ENCODE peak calls at places on chromosomes 7 and 10, in eight cellular contexts. T is IMR-90, Q is left ventricle myocardium inferior, V is testis, D is ascending aorta, E is Peyer's patch, X is cardiac muscle cell, O is A549. J is an unnamed sample. For H3K4me1, the result is how much of the 10 kb centered on the place peaks cover.

GRCh38 chr7:48042216-48042615 is 6.9 kb downstream of the C7orf57 start:
- DNase-seq in O (no peak), T (peak), X (no peak), V (no peak), E (no peak), D (no peak), Q (no peak), J (peak)

GRCh38 chr7:676246-676971 is 50.1 kb upstream of the DNAAF5 start:
- DNase-seq in V (no peak), O (no peak), T (no peak), Q (no peak), X (no peak), D (no peak), E (no peak), J (no peak)

GRCh38 chr10:77879710-77880109 is 46.8 kb downstream of the DLG5 start:
- DNase-seq in X (no peak), T (no peak), V (no peak), E (no peak), Q (no peak), D (no peak), O (no peak), J (no peak)

GRCh38 chr10:59366310-59366709 is 4.0 kb upstream of the FAM13C start:
- DNase-seq in O (no peak), Q (peak), V (peak), X (no peak), E (no peak), D (no peak), T (no peak), J (no peak)

GRCh38 chr7:18792866-18793595 is 297.5 kb downstream of the HDAC9 start:
- DNase-seq in X (peak), D (no peak), Q (no peak), O (no peak), V (no peak), T (peak), E (no peak), J (no peak)

GRCh38 chr7:151250181-151251095 is 1.9 kb upstream of the SMARCD3 start:
- DNase-seq in V (no peak), D (no peak), T (no peak), X (no peak), O (no peak), E (no peak), Q (no peak), J (no peak)

GRCh38 chr10:14605231-14605925 is 169.3 kb downstream of the FAM107B start:
- DNase-seq in X (no peak), D (no peak), E (no peak), Q (no peak), T (peak), O (peak), V (no peak), J (peak)

GRCh38 chr7:99201027-99201426 is 6.9 kb downstream of the KPNA7 start:
- DNase-seq in O (peak), T (peak), Q (no peak), E (no peak), X (no peak), V (no peak), D (no peak), J (peak)

GRCh38 chr7:30136339-30136738 is 1.6 kb downstream of the MTURN start:
- DNase-seq in D (no peak), T (no peak), Q (no peak), E (no peak), V (no peak), X (no peak), O (no peak), J (peak)

GRCh38 chr7:105705427-105705826 is 124.1 kb upstream of the EFCAB10 start:
- DNase-seq in X (no peak), V (peak), D (no peak), Q (no peak), O (no peak), E (no peak), T (no peak), J (no peak)

GRCh38 chr7:102453319-102453718 is 11.3 kb downstream of the ALKBH4 start:
- DNase-seq in O (no peak), T (no peak), X (no peak), E (no peak), D (no peak), V (no peak), Q (no peak), J (no peak)

GRCh38 chr10:131753336-131753735 is 147.5 kb upstream of the PPP2R2D start:
- DNase-seq in D (no peak), V (no peak), Q (no peak), T (no peak), X (no peak), E (no peak), O (no peak), J (no peak)

GRCh38 chr7:114084381-114085312 is 165.8 kb upstream of the PPP1R3A start:
- DNase-seq in Q (peak), V (peak), T (no peak), E (peak), X (peak), D (no peak), O (no peak), J (no peak)

GRCh38 chr7:80411621-80412020 is 100.2 kb downstream of the GNAT3 start:
- DNase-seq in V (no peak), X (no peak), T (peak), D (no peak), Q (no peak), O (no peak), E (no peak), J (no peak)

GRCh38 chr10:18666810-18667209 is 7.6 kb downstream of the ARL5B start:
- DNase-seq in X (no peak), D (no peak), Q (no peak), E (no peak), O (peak), T (peak), V (no peak), J (peak)
- H3K4me1 ChIP-seq in X (under half), D (under half), Q (under half), E (under half), O (under half), T (under half), V (under half), J (under half)

DNA sequence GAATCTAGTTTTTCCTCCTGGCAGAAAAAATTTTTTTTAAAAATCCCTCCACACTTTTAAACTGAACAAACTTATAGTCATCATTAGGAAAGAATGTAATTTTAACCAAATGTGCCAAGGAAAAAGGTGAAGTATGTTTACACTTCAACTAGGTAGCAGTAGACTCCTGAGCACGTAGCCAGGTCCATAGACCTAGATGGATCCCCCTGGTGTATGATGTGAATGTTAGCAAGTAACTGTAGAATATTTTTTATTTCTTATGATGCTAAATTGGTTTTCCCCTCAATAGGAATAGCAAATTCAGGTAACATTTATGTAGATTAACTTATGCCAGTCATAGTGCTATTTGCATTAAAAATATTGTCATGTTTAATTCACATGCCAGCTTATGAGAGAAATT is 19.6 kb downstream of the CABCOCO1 start:
- DNase-seq in O (peak), D (no peak), V (no peak), Q (no peak), X (no peak), E (no peak), T (no peak), J (no peak)
- TF ChIP-seq CTCF in O (no peak), D (no peak), V (no peak), Q (no peak), X (no peak), E (no peak), T (peak), J (peak)

DNA sequence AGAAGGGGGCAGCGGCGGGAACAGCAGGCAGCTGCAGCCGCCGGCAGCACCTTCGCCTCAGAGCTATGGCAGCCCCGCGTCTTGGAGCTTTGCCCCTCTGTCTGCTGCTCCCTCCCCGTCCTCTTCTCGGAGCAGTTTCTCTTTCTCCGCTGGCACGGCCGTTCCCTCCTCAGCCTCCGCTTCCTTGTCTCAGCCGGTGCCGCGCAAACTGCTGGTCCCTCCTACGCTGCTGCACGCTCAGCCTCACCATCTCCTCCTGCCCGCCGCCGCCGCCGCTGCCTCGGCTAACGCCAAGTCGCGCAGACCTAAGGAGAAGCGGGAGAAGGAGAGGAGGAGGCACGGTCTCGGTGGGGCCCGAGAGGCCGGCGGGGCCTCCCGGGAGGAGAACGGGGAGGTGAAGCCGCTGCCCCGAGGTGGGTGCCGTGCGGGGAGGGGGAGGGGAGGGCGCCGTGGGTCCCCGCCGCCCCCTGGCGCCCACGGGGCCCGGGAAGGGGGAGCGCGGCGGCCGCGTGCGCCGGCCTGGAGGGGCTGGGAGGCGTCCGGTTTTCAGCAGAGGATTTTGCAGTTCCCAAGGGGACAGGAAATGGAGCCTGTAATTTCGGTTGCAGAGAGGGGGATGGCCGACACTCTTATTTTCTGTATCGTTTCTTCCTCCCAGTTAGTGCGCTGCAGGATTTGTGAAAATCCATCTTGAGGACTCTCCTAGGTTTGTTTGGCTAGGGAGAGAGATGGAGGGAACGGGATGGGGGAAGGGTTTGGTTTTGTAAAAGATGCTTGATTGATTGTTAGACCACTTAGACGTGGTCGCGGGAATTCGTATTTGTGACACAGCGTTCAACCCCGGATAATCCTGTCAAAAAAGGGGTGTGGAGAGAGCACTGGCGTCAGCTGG is 630 bp downstream of the RSBN1L start:
- DNase-seq in T (peak), E (peak), Q (peak), D (no peak), V (peak), O (peak), X (peak), J (no peak)
- H3K4me1 ChIP-seq in T (under half), E (under half), Q (half or more), D (under half), V (under half), O (under half), X (under half), J (under half)

GRCh38 chr10:12550994-12551393 is 201.6 kb downstream of the CAMK1D start:
- DNase-seq in X (no peak), E (no peak), Q (no peak), O (no peak), T (no peak), V (no peak), D (no peak), J (no peak)

GRCh38 chr10:12547301-12547771 is 198.0 kb downstream of the CAMK1D start:
- DNase-seq in X (no peak), T (no peak), O (no peak), V (no peak), Q (no peak), D (no peak), E (no peak), J (no peak)

GRCh38 chr10:12543589-12543988 is 194.2 kb downstream of the CAMK1D start:
- DNase-seq in Q (no peak), D (no peak), E (no peak), O (no peak), X (no peak), V (no peak), T (no peak), J (no peak)

DNA sequence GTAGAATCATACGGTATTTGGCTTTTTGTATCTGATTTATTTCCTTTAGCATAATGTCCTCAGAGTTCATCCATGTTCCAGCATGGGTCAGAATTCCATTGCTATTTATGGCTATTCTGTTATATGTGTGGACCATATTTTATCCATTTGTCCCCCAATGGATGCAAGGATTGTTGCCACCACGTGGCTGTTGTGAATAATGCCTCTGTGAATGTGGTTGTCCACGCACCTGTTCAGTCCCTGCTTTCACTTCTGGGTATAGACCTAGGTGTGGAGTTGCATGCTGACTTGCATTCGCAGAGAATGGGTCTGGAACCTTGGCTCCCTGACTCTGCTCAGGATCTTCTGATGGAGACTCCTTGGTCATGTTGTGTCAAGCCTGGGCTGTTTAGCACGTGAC is 199.9 kb downstream of the CAMK1D start:
- DNase-seq in X (no peak), D (no peak), E (no peak), O (peak), V (no peak), Q (no peak), T (no peak), J (no peak)
- TF ChIP-seq CTCF in X (no peak), D (no peak), E (peak), O (peak), V (no peak), Q (no peak), T (no peak), J (no peak)

DNA sequence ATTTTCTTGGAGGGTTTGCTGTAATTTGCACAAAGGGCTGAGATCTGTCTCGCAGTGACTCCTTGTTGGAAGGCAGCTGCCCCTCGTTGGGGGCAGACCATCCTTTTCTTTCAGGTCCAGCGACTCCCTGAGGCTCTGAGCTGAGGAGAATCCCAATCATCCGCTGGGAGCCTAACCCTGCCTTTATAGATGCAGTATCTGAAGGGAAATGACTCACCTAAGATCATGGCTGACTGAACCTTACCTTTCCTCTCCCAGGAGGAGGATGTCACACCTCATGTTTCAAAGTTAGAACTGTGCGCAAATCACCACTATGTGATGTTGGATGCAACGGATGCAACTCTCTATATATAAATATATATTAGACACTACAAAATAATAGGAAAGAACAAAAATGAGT is 36.4 kb upstream of the MXI1 start:
- DNase-seq in X (no peak), E (no peak), Q (no peak), V (peak), D (no peak), T (no peak), O (no peak), J (peak)
- H3K4me1 ChIP-seq in X (under half), E (under half), Q (under half), V (under half), D (under half), T (under half), O (under half), J (under half)

J was measured in foreskin keratinocyte.